ENCODE peak calls at places on chromosomes 5 and 9, in four cellular contexts. R is psoas muscle; U is stimulated activated CD4-positive, alpha-beta T cell treated with anti-CD3 and anti-CD28 coated beads, Interleukin-15, amount 100 ng/mL, for 24 hours; S is iris pigment epithelial cell. A is an unnamed sample.

GRCh38 chr5:131064669-131065371 is 100.2 kb downstream of the HINT1 start:
- DNase-seq in R (no peak), U (no peak), S (no peak), A (no peak)

GRCh38 chr5:42930934-42931333 is 109.2 kb downstream of the ANXA2R start:
- DNase-seq in R (no peak), U (no peak), S (peak; percentile 39), A (no peak)

GRCh38 chr5:14179446-14179845 is 36.3 kb downstream of the TRIO start:
- DNase-seq in R (no peak), U (no peak), S (no peak), A (no peak)

GRCh38 chr9:14238518-14238917 is 75.4 kb downstream of the NFIB start:
- DNase-seq in R (no peak), U (no peak), S (peak; percentile 74), A (no peak)

GRCh38 chr5:32443145-32443540 is 1.4 kb downstream of the ZFR start:
- DNase-seq in R (no peak), U (peak; percentile 38), S (peak; percentile 51), A (no peak)

GRCh38 chr5:135005076-135005475 is 29.0 kb downstream of the PITX1 start:
- DNase-seq in R (no peak), U (no peak), S (no peak), A (no peak)

GRCh38 chr9:99602854-99603253 is 218.8 kb upstream of the NR4A3 start:
- DNase-seq in R (no peak), U (no peak), S (no peak), A (no peak)

GRCh38 chr5:176873541-176874172 is 25.5 kb downstream of the HK3 start:
- DNase-seq in R (no peak), U (no peak), S (no peak), A (no peak)

GRCh38 chr5:179974281-179974945 is 66.7 kb upstream of the TBC1D9B start:
- DNase-seq in R (no peak), U (no peak), S (no peak), A (no peak)

GRCh38 chr5:129904667-129905466 is 602 bp downstream of the CHSY3 start:
- DNase-seq in R (peak; percentile 61), U (peak; percentile 9), S (peak; percentile 13), A (peak; percentile 53)

GRCh38 chr5:174503461-174504265 is 220.7 kb upstream of the MSX2 start:
- DNase-seq in R (no peak), U (no peak), S (peak; percentile 61), A (no peak)

GRCh38 chr5:78997090-78997489 is 12.0 kb upstream of the ARSB start:
- DNase-seq in R (no peak), U (no peak), S (no peak), A (no peak)

GRCh38 chr9:13847270-13847669 is 466.7 kb downstream of the NFIB start:
- DNase-seq in R (no peak), U (no peak), S (no peak), A (no peak)

GRCh38 chr5:151622367-151623097 is 31.4 kb upstream of the FAT2 start:
- DNase-seq in R (no peak), U (no peak), S (no peak), A (peak; percentile 52)

GRCh38 chr5:149317281-149318048 is 27.8 kb upstream of the GRPEL2 start:
- DNase-seq in R (no peak), U (peak; percentile 33), S (peak; percentile 51), A (no peak)

GRCh38 chr9:34547960-34548603 is 25.3 kb upstream of the ENHO start:
- DNase-seq in R (peak; percentile 90), U (peak; percentile 56), S (peak; percentile 53), A (peak; percentile 87)

GRCh38 chr5:138033275-138033808 is 463 bp upstream of the FAM13B start:
- DNase-seq in R (no peak), U (no peak), S (peak; percentile 5), A (no peak)

GRCh38 chr9:22537721-22538120 is 91.1 kb downstream of the DMRTA1 start:
- DNase-seq in R (no peak), U (no peak), S (no peak), A (no peak)

GRCh38 chr5:44842491-44843282 is 33.9 kb downstream of the MRPS30 start:
- DNase-seq in R (no peak), U (no peak), S (no peak), A (no peak)

GRCh38 chr5:88680253-88681132 is 202.5 kb downstream of the MEF2C start:
- DNase-seq in R (peak; percentile 80), U (peak; percentile 85), S (peak; percentile 34), A (peak; percentile 80)

GRCh38 chr5:160260881-160261815 is 31.8 kb downstream of the FABP6 start:
- DNase-seq in R (no peak), U (no peak), S (peak; percentile 99), A (no peak)

GRCh38 chr5:54360089-54360488 is 49.7 kb upstream of the ARL15 start:
- DNase-seq in R (no peak), U (no peak), S (peak; percentile 61), A (no peak)

GRCh38 chr5:120134944-120135343 is 329.2 kb upstream of the PRR16 start:
- DNase-seq in R (no peak), U (no peak), S (peak; percentile 55), A (no peak)

GRCh38 chr9:136203406-136204085 is 1.4 kb downstream of the LHX3 start:
- DNase-seq in R (no peak), U (no peak), S (no peak), A (no peak)

GRCh38 chr5:149961186-149961685 is 678 bp downstream of the SLC26A2 start:
- DNase-seq in R (no peak), U (no peak), S (no peak), A (no peak)

GRCh38 chr9:125511780-125512179 is 195.2 kb downstream of the MAPKAP1 start:
- DNase-seq in R (no peak), U (no peak), S (no peak), A (no peak)

GRCh38 chr9:36208521-36209253 is 18.0 kb downstream of the CLTA start:
- DNase-seq in R (no peak), U (no peak), S (no peak), A (no peak)

GRCh38 chr5:943874-944620 is 51.4 kb downstream of the TRIP13 start:
- DNase-seq in R (no peak), U (no peak), S (no peak), A (no peak)

GRCh38 chr5:9513825-9514224 is 32.0 kb downstream of the SEMA5A start:
- DNase-seq in R (no peak), U (no peak), S (peak; percentile 42), A (no peak)

GRCh38 chr5:115946655-115947054 is 15.6 kb upstream of the LVRN start:
- DNase-seq in R (no peak), U (no peak), S (peak; percentile 78), A (no peak)

GRCh38 chr9:19937121-19937520 is 148.3 kb upstream of the SLC24A2 start:
- DNase-seq in R (no peak), U (no peak), S (no peak), A (no peak)

GRCh38 chr5:137320056-137321045 is 178.8 kb downstream of the SPOCK1 start:
- DNase-seq in R (no peak), U (peak; percentile 14), S (peak; percentile 47), A (no peak)

GRCh38 chr9:127549771-127550170 is 62.3 kb upstream of the STXBP1 start:
- DNase-seq in R (no peak), U (no peak), S (no peak), A (no peak)

GRCh38 chr5:74206571-74207550 is 433.7 kb downstream of the ENC1 start:
- DNase-seq in R (peak; percentile 86), U (no peak), S (peak; percentile 73), A (peak; percentile 66)

GRCh38 chr5:109455598-109456096 is 45.9 kb upstream of the PJA2 start:
- DNase-seq in R (no peak), U (peak; percentile 13), S (peak; percentile 100), A (no peak)

GRCh38 chr5:136811551-136811950 is 446.2 kb upstream of the TRPC7 start:
- DNase-seq in R (no peak), U (no peak), S (peak; percentile 59), A (no peak)

A was measured in left ventricle myocardium superior.